ENCODE peak calls at places on chromosomes 3 and 15, in seven cellular contexts. One of them, this sample, is unnamed.

GRCh38 chr3:57434041-57434440 is 110.1 kb downstream of the DNAH12 start:
- DNase-seq in upper lobe of right lung: no peak
- DNase-seq in AG09309: peak; percentile 8
- DNase-seq in sigmoid colon: no peak
- DNase-seq in cardiac muscle cell: peak; percentile 53
- DNase-seq in brain microvascular endothelial cell: peak; percentile 16
- DNase-seq in heart right ventricle: no peak
- DNase-seq in this sample: peak; percentile 58

GRCh38 chr15:96333194-96334016 is 2.9 kb downstream of the NR2F2 start:
- DNase-seq in upper lobe of right lung: peak; percentile 71
- DNase-seq in AG09309: no peak
- DNase-seq in sigmoid colon: peak; percentile 77
- DNase-seq in cardiac muscle cell: peak; percentile 70
- DNase-seq in brain microvascular endothelial cell: peak; percentile 38
- DNase-seq in heart right ventricle: no peak
- DNase-seq in this sample: no peak

GRCh38 chr3:122025296-122025695 is 3.2 kb upstream of the ILDR1 start:
- DNase-seq in upper lobe of right lung: no peak
- DNase-seq in AG09309: no peak
- DNase-seq in sigmoid colon: no peak
- DNase-seq in cardiac muscle cell: no peak
- DNase-seq in brain microvascular endothelial cell: no peak
- DNase-seq in heart right ventricle: no peak
- DNase-seq in this sample: no peak

GRCh38 chr3:105526349-105527111 is 159.8 kb downstream of the ALCAM start:
- DNase-seq in upper lobe of right lung: no peak
- DNase-seq in AG09309: no peak
- DNase-seq in sigmoid colon: no peak
- DNase-seq in cardiac muscle cell: no peak
- DNase-seq in brain microvascular endothelial cell: no peak
- DNase-seq in heart right ventricle: no peak
- DNase-seq in this sample: no peak

GRCh38 chr3:123446210-123446609 is 2.7 kb downstream of the ADCY5 start:
- DNase-seq in upper lobe of right lung: no peak
- DNase-seq in AG09309: no peak
- DNase-seq in sigmoid colon: no peak
- DNase-seq in cardiac muscle cell: no peak
- DNase-seq in brain microvascular endothelial cell: no peak
- DNase-seq in heart right ventricle: no peak
- DNase-seq in this sample: no peak

GRCh38 chr3:155441506-155441905 is 148.0 kb upstream of the STRIT1 start:
- DNase-seq in upper lobe of right lung: no peak
- DNase-seq in AG09309: no peak
- DNase-seq in sigmoid colon: no peak
- DNase-seq in cardiac muscle cell: no peak
- DNase-seq in brain microvascular endothelial cell: no peak
- DNase-seq in heart right ventricle: no peak
- DNase-seq in this sample: no peak

GRCh38 chr15:75058127-75058905 is 34.9 kb downstream of the PPCDC start:
- DNase-seq in upper lobe of right lung: no peak
- DNase-seq in AG09309: no peak
- DNase-seq in sigmoid colon: no peak
- DNase-seq in cardiac muscle cell: no peak
- DNase-seq in brain microvascular endothelial cell: no peak
- DNase-seq in heart right ventricle: no peak
- DNase-seq in this sample: no peak

GRCh38 chr15:26852980-26853379 is 13.9 kb upstream of the GABRA5 start:
- DNase-seq in upper lobe of right lung: no peak
- DNase-seq in AG09309: no peak
- DNase-seq in sigmoid colon: no peak
- DNase-seq in cardiac muscle cell: no peak
- DNase-seq in brain microvascular endothelial cell: no peak
- DNase-seq in heart right ventricle: no peak
- DNase-seq in this sample: no peak

GRCh38 chr15:79496838-79497237 is 64.7 kb downstream of the MINAR1 start:
- DNase-seq in upper lobe of right lung: no peak
- DNase-seq in AG09309: no peak
- DNase-seq in sigmoid colon: no peak
- DNase-seq in cardiac muscle cell: no peak
- DNase-seq in brain microvascular endothelial cell: no peak
- DNase-seq in heart right ventricle: no peak
- DNase-seq in this sample: no peak

GRCh38 chr3:88882121-88882520 is 225.3 kb upstream of the EPHA3 start:
- DNase-seq in upper lobe of right lung: no peak
- DNase-seq in AG09309: no peak
- DNase-seq in sigmoid colon: no peak
- DNase-seq in cardiac muscle cell: no peak
- DNase-seq in brain microvascular endothelial cell: no peak
- DNase-seq in heart right ventricle: no peak
- DNase-seq in this sample: no peak

GRCh38 chr3:69531975-69532827 is 146.3 kb upstream of the FRMD4B start:
- DNase-seq in upper lobe of right lung: no peak
- DNase-seq in AG09309: no peak
- DNase-seq in sigmoid colon: no peak
- DNase-seq in cardiac muscle cell: peak; percentile 17
- DNase-seq in brain microvascular endothelial cell: no peak
- DNase-seq in heart right ventricle: no peak
- DNase-seq in this sample: no peak

GRCh38 chr3:25455316-25456232 is 27.5 kb downstream of the RARB start:
- DNase-seq in upper lobe of right lung: no peak
- DNase-seq in AG09309: no peak
- DNase-seq in sigmoid colon: peak; percentile 79
- DNase-seq in cardiac muscle cell: no peak
- DNase-seq in brain microvascular endothelial cell: peak; percentile 86
- DNase-seq in heart right ventricle: no peak
- DNase-seq in this sample: no peak

GRCh38 chr3:134028486-134029255 is 1.1 kb downstream of the SLCO2A1 start:
- DNase-seq in upper lobe of right lung: no peak
- DNase-seq in AG09309: no peak
- DNase-seq in sigmoid colon: peak; percentile 56
- DNase-seq in cardiac muscle cell: peak; percentile 20
- DNase-seq in brain microvascular endothelial cell: no peak
- DNase-seq in heart right ventricle: no peak
- DNase-seq in this sample: no peak

GRCh38 chr15:71328453-71328852 is 213.2 kb downstream of the THSD4 start:
- DNase-seq in upper lobe of right lung: no peak
- DNase-seq in AG09309: peak; percentile 27
- DNase-seq in sigmoid colon: no peak
- DNase-seq in cardiac muscle cell: no peak
- DNase-seq in brain microvascular endothelial cell: no peak
- DNase-seq in heart right ventricle: no peak
- DNase-seq in this sample: no peak

GRCh38 chr15:73681073-73681472 is 3.1 kb upstream of the CD276 start:
- DNase-seq in upper lobe of right lung: no peak
- DNase-seq in AG09309: no peak
- DNase-seq in sigmoid colon: no peak
- DNase-seq in cardiac muscle cell: no peak
- DNase-seq in brain microvascular endothelial cell: no peak
- DNase-seq in heart right ventricle: no peak
- DNase-seq in this sample: no peak

GRCh38 chr3:9397911-9398714 is 698 bp downstream of the SETD5 start:
- DNase-seq in upper lobe of right lung: peak; percentile 68
- DNase-seq in AG09309: no peak
- DNase-seq in sigmoid colon: peak; percentile 79
- DNase-seq in cardiac muscle cell: peak; percentile 51
- DNase-seq in brain microvascular endothelial cell: peak; percentile 49
- DNase-seq in heart right ventricle: peak; percentile 27
- DNase-seq in this sample: no peak

GRCh38 chr3:122383915-122384697 is at the start of gene FAM162A:
- DNase-seq in upper lobe of right lung: peak; percentile 98
- DNase-seq in AG09309: peak; percentile 42
- DNase-seq in sigmoid colon: peak; percentile 94
- DNase-seq in cardiac muscle cell: peak; percentile 97
- DNase-seq in brain microvascular endothelial cell: peak; percentile 82
- DNase-seq in heart right ventricle: peak; percentile 95
- DNase-seq in this sample: peak; percentile 83

GRCh38 chr3:105119801-105120340 is 246.8 kb upstream of the ALCAM start:
- DNase-seq in upper lobe of right lung: no peak
- DNase-seq in AG09309: no peak
- DNase-seq in sigmoid colon: no peak
- DNase-seq in cardiac muscle cell: no peak
- DNase-seq in brain microvascular endothelial cell: no peak
- DNase-seq in heart right ventricle: no peak
- DNase-seq in this sample: no peak

GRCh38 chr15:90957105-90957790 is 2.6 kb downstream of the RCCD1 start:
- DNase-seq in upper lobe of right lung: no peak
- DNase-seq in AG09309: no peak
- DNase-seq in sigmoid colon: no peak
- DNase-seq in cardiac muscle cell: peak; percentile 54
- DNase-seq in brain microvascular endothelial cell: peak; percentile 22
- DNase-seq in heart right ventricle: peak; percentile 35
- DNase-seq in this sample: no peak

GRCh38 chr15:69443032-69443611 is 9.5 kb upstream of the RPLP1 start:
- DNase-seq in upper lobe of right lung: no peak
- DNase-seq in AG09309: no peak
- DNase-seq in sigmoid colon: no peak
- DNase-seq in cardiac muscle cell: no peak
- DNase-seq in brain microvascular endothelial cell: no peak
- DNase-seq in heart right ventricle: no peak
- DNase-seq in this sample: no peak

GRCh38 chr15:43930556-43930955 is 103.8 kb downstream of the WDR76 start:
- DNase-seq in upper lobe of right lung: no peak
- DNase-seq in AG09309: no peak
- DNase-seq in sigmoid colon: no peak
- DNase-seq in cardiac muscle cell: peak; percentile 10
- DNase-seq in brain microvascular endothelial cell: no peak
- DNase-seq in heart right ventricle: peak; percentile 19
- DNase-seq in this sample: no peak

GRCh38 chr3:181056276-181056675 is 66.7 kb upstream of the DNAJC19 start:
- DNase-seq in upper lobe of right lung: no peak
- DNase-seq in AG09309: no peak
- DNase-seq in sigmoid colon: no peak
- DNase-seq in cardiac muscle cell: no peak
- DNase-seq in brain microvascular endothelial cell: no peak
- DNase-seq in heart right ventricle: no peak
- DNase-seq in this sample: no peak

GRCh38 chr3:147620906-147621305 is 211.7 kb downstream of the ZIC1 start:
- DNase-seq in upper lobe of right lung: no peak
- DNase-seq in AG09309: no peak
- DNase-seq in sigmoid colon: no peak
- DNase-seq in cardiac muscle cell: no peak
- DNase-seq in brain microvascular endothelial cell: peak; percentile 32
- DNase-seq in heart right ventricle: no peak
- DNase-seq in this sample: no peak

GRCh38 chr3:185677146-185677829 is 91.2 kb downstream of the SENP2 start:
- DNase-seq in upper lobe of right lung: no peak
- DNase-seq in AG09309: peak; percentile 44
- DNase-seq in sigmoid colon: no peak
- DNase-seq in cardiac muscle cell: peak; percentile 69
- DNase-seq in brain microvascular endothelial cell: peak; percentile 77
- DNase-seq in heart right ventricle: no peak
- DNase-seq in this sample: peak; percentile 80

GRCh38 chr3:73848173-73848751 is 223.5 kb upstream of the PDZRN3 start:
- DNase-seq in upper lobe of right lung: no peak
- DNase-seq in AG09309: peak; percentile 11
- DNase-seq in sigmoid colon: no peak
- DNase-seq in cardiac muscle cell: peak; percentile 56
- DNase-seq in brain microvascular endothelial cell: peak; percentile 16
- DNase-seq in heart right ventricle: no peak
- DNase-seq in this sample: peak; percentile 18

GRCh38 chr15:68504721-68505090 is 72.7 kb upstream of the ITGA11 start:
- DNase-seq in upper lobe of right lung: no peak
- DNase-seq in AG09309: no peak
- DNase-seq in sigmoid colon: no peak
- DNase-seq in cardiac muscle cell: no peak
- DNase-seq in brain microvascular endothelial cell: no peak
- DNase-seq in heart right ventricle: no peak
- DNase-seq in this sample: no peak

GRCh38 chr3:179929091-179929529 is 107.6 kb downstream of the PEX5L start:
- DNase-seq in upper lobe of right lung: no peak
- DNase-seq in AG09309: peak; percentile 37
- DNase-seq in sigmoid colon: no peak
- DNase-seq in cardiac muscle cell: peak; percentile 78
- DNase-seq in brain microvascular endothelial cell: peak; percentile 55
- DNase-seq in heart right ventricle: no peak
- DNase-seq in this sample: no peak

GRCh38 chr3:128491900-128492352 is 1.1 kb downstream of the GATA2 start:
- DNase-seq in upper lobe of right lung: peak; percentile 56
- DNase-seq in AG09309: no peak
- DNase-seq in sigmoid colon: peak; percentile 53
- DNase-seq in cardiac muscle cell: no peak
- DNase-seq in brain microvascular endothelial cell: no peak
- DNase-seq in heart right ventricle: no peak
- DNase-seq in this sample: no peak

GRCh38 chr3:46848271-46849097 is 14.8 kb downstream of the MYL3 start:
- DNase-seq in upper lobe of right lung: peak; percentile 64
- DNase-seq in AG09309: no peak
- DNase-seq in sigmoid colon: peak; percentile 66
- DNase-seq in cardiac muscle cell: no peak
- DNase-seq in brain microvascular endothelial cell: peak; percentile 69
- DNase-seq in heart right ventricle: peak; percentile 61
- DNase-seq in this sample: no peak

GRCh38 chr3:58117561-58118305 is 93.0 kb downstream of the DNASE1L3 start:
- DNase-seq in upper lobe of right lung: no peak
- DNase-seq in AG09309: no peak
- DNase-seq in sigmoid colon: no peak
- DNase-seq in cardiac muscle cell: no peak
- DNase-seq in brain microvascular endothelial cell: peak; percentile 24
- DNase-seq in heart right ventricle: no peak
- DNase-seq in this sample: peak; percentile 79

GRCh38 chr15:47568030-47568429 is 149.3 kb upstream of the SEMA6D start:
- DNase-seq in upper lobe of right lung: no peak
- DNase-seq in AG09309: no peak
- DNase-seq in sigmoid colon: no peak
- DNase-seq in cardiac muscle cell: no peak
- DNase-seq in brain microvascular endothelial cell: no peak
- DNase-seq in heart right ventricle: no peak
- DNase-seq in this sample: no peak
- H3K4me3 ChIP-seq in upper lobe of right lung: no peak overlapping the region
- H3K4me3 ChIP-seq in AG09309: no peak overlapping the region
- H3K4me3 ChIP-seq in sigmoid colon: no peak overlapping the region
- H3K4me3 ChIP-seq in cardiac muscle cell: no peak overlapping the region
- H3K4me3 ChIP-seq in brain microvascular endothelial cell: no peak overlapping the region
- H3K4me3 ChIP-seq in heart right ventricle: no peak overlapping the region
- H3K4me3 ChIP-seq in this sample: no peak overlapping the region

GRCh38 chr3:197908957-197909701 is 40.9 kb upstream of the RPL35A start:
- DNase-seq in upper lobe of right lung: no peak
- DNase-seq in AG09309: no peak
- DNase-seq in sigmoid colon: no peak
- DNase-seq in cardiac muscle cell: no peak
- DNase-seq in brain microvascular endothelial cell: no peak
- DNase-seq in heart right ventricle: no peak
- DNase-seq in this sample: no peak
- H3K4me3 ChIP-seq in upper lobe of right lung: no peak overlapping the region
- H3K4me3 ChIP-seq in AG09309: no peak overlapping the region
- H3K4me3 ChIP-seq in sigmoid colon: no peak overlapping the region
- H3K4me3 ChIP-seq in cardiac muscle cell: no peak overlapping the region
- H3K4me3 ChIP-seq in brain microvascular endothelial cell: no peak overlapping the region
- H3K4me3 ChIP-seq in heart right ventricle: no peak overlapping the region
- H3K4me3 ChIP-seq in this sample: no peak overlapping the region

GRCh38 chr3:152192936-152193672 is 75.6 kb upstream of the MBNL1 start:
- DNase-seq in upper lobe of right lung: no peak
- DNase-seq in AG09309: no peak
- DNase-seq in sigmoid colon: no peak
- DNase-seq in cardiac muscle cell: no peak
- DNase-seq in brain microvascular endothelial cell: no peak
- DNase-seq in heart right ventricle: no peak
- DNase-seq in this sample: no peak
- H3K4me3 ChIP-seq in upper lobe of right lung: peak overlapping the region; percentile 31
- H3K4me3 ChIP-seq in AG09309: no peak overlapping the region
- H3K4me3 ChIP-seq in sigmoid colon: no peak overlapping the region
- H3K4me3 ChIP-seq in cardiac muscle cell: no peak overlapping the region
- H3K4me3 ChIP-seq in brain microvascular endothelial cell: no peak overlapping the region
- H3K4me3 ChIP-seq in heart right ventricle: peak overlapping the region; percentile 34
- H3K4me3 ChIP-seq in this sample: no peak overlapping the region

GRCh38 chr15:60720084-60720483 is 241.1 kb upstream of the ICE2 start:
- DNase-seq in upper lobe of right lung: no peak
- DNase-seq in AG09309: no peak
- DNase-seq in sigmoid colon: no peak
- DNase-seq in cardiac muscle cell: no peak
- DNase-seq in brain microvascular endothelial cell: no peak
- DNase-seq in heart right ventricle: no peak
- DNase-seq in this sample: no peak
- H3K4me3 ChIP-seq in upper lobe of right lung: no peak overlapping the region
- H3K4me3 ChIP-seq in AG09309: no peak overlapping the region
- H3K4me3 ChIP-seq in sigmoid colon: no peak overlapping the region
- H3K4me3 ChIP-seq in cardiac muscle cell: no peak overlapping the region
- H3K4me3 ChIP-seq in brain microvascular endothelial cell: no peak overlapping the region
- H3K4me3 ChIP-seq in heart right ventricle: no peak overlapping the region
- H3K4me3 ChIP-seq in this sample: no peak overlapping the region

This sample was measured in LNCaP clone FGC.